ENCODE peak calls at places on chromosomes 4 and X, in seven cellular contexts. M, Q, W, L, R, Y and K are unnamed samples.

GRCh38 chr4:140052050-140052449 is 101.9 kb downstream of the MAML3 start:
- DNase-seq in M (no peak), Q (peak), W (peak), L (peak), R (peak), Y (no peak), K (peak)

GRCh38 chrX:112668476-112669404 is 11.0 kb downstream of the LHFPL1 start:
- DNase-seq in M (no peak), Q (no peak), W (no peak), L (no peak), R (no peak), Y (no peak), K (no peak)

GRCh38 chrX:150570512-150570911 is 2.1 kb downstream of the MTM1 start:
- DNase-seq in M (no peak), Q (no peak), W (no peak), L (no peak), R (no peak), Y (no peak), K (peak)

GRCh38 chrX:133574716-133575115 is 159.4 kb upstream of the GPC4 start:
- DNase-seq in M (no peak), Q (no peak), W (no peak), L (no peak), R (no peak), Y (no peak), K (no peak)

GRCh38 chr4:2798399-2799301 is 5.8 kb downstream of the SH3BP2 start:
- DNase-seq in M (peak), Q (no peak), W (peak), L (peak), R (no peak), Y (peak), K (peak)

GRCh38 chr4:165814256-165815010 is 58.6 kb upstream of the TLL1 start:
- DNase-seq in M (no peak), Q (no peak), W (no peak), L (no peak), R (no peak), Y (no peak), K (no peak)

GRCh38 chrX:96394566-96394965 is 290.1 kb upstream of the DIAPH2 start:
- DNase-seq in M (no peak), Q (peak), W (no peak), L (no peak), R (no peak), Y (no peak), K (no peak)

GRCh38 chr4:148094149-148094548 is 348.1 kb downstream of the NR3C2 start:
- DNase-seq in M (no peak), Q (no peak), W (no peak), L (no peak), R (no peak), Y (no peak), K (no peak)

GRCh38 chr4:176587920-176588319 is 204.8 kb downstream of the VEGFC start:
- DNase-seq in M (no peak), Q (peak), W (no peak), L (no peak), R (no peak), Y (no peak), K (no peak)

GRCh38 chrX:103540145-103540544 is 20.9 kb upstream of the RAB40A start:
- DNase-seq in M (no peak), Q (peak), W (no peak), L (no peak), R (no peak), Y (no peak), K (no peak)

GRCh38 chrX:123489011-123489410 is 243.8 kb downstream of the THOC2 start:
- DNase-seq in M (no peak), Q (peak), W (no peak), L (no peak), R (no peak), Y (no peak), K (no peak)

GRCh38 chrX:70268034-70268433 is at the start of gene ARR3:
- DNase-seq in M (no peak), Q (no peak), W (no peak), L (no peak), R (no peak), Y (no peak), K (no peak)

GRCh38 chrX:148316446-148316845 is 184.0 kb upstream of the AFF2 start:
- DNase-seq in M (no peak), Q (no peak), W (no peak), L (no peak), R (no peak), Y (no peak), K (no peak)

GRCh38 chrX:76253432-76253831 is 80.6 kb downstream of the PBDC1 start:
- DNase-seq in M (no peak), Q (peak), W (peak), L (no peak), R (peak), Y (no peak), K (peak)

GRCh38 chrX:135185795-135186443 is 14.7 kb upstream of the CT55 start:
- DNase-seq in M (no peak), Q (peak), W (no peak), L (no peak), R (peak), Y (no peak), K (peak)

GRCh38 chrX:78945186-78945912 is at the start of gene P2RY10:
- DNase-seq in M (no peak), Q (no peak), W (no peak), L (no peak), R (no peak), Y (no peak), K (no peak)

GRCh38 chr4:133759428-133759827 is 442.2 kb downstream of the PABPC4L start:
- DNase-seq in M (no peak), Q (no peak), W (no peak), L (no peak), R (no peak), Y (no peak), K (no peak)

GRCh38 chr4:77209936-77210335 is 52.9 kb downstream of the CCNG2 start:
- DNase-seq in M (no peak), Q (no peak), W (no peak), L (no peak), R (no peak), Y (no peak), K (no peak)

GRCh38 chrX:13099121-13099520 is 54.7 kb upstream of the FAM9C start:
- DNase-seq in M (no peak), Q (no peak), W (no peak), L (no peak), R (no peak), Y (no peak), K (no peak)

GRCh38 chr4:44985152-44985551 is 258.8 kb upstream of the GNPDA2 start:
- DNase-seq in M (no peak), Q (no peak), W (no peak), L (no peak), R (no peak), Y (no peak), K (no peak)

GRCh38 chrX:143429021-143429570 is 88.2 kb downstream of the SPANXN3 start:
- DNase-seq in M (no peak), Q (no peak), W (no peak), L (no peak), R (no peak), Y (no peak), K (no peak)

GRCh38 chr4:2793578-2793919 is 664 bp downstream of the SH3BP2 start:
- DNase-seq in M (peak), Q (peak), W (peak), L (peak), R (peak), Y (peak), K (no peak)

GRCh38 chr4:120056249-120056648 is 10.4 kb downstream of the MAD2L1 start:
- DNase-seq in M (no peak), Q (peak), W (no peak), L (no peak), R (no peak), Y (no peak), K (no peak)

GRCh38 chr4:114539985-114540384 is 58.6 kb upstream of the UGT8 start:
- DNase-seq in M (no peak), Q (no peak), W (no peak), L (no peak), R (no peak), Y (no peak), K (no peak)

GRCh38 chr4:155207534-155208257 is 740 bp upstream of the NPY2R start:
- DNase-seq in M (no peak), Q (no peak), W (no peak), L (no peak), R (peak), Y (no peak), K (no peak)

GRCh38 chr4:63123441-63123840 is 1285.8 kb downstream of the TECRL start:
- DNase-seq in M (no peak), Q (no peak), W (no peak), L (no peak), R (peak), Y (no peak), K (no peak)

GRCh38 chr4:69497081-69497480 is 1.4 kb upstream of the UGT2B4 start:
- DNase-seq in M (no peak), Q (no peak), W (no peak), L (no peak), R (no peak), Y (no peak), K (no peak)

GRCh38 chr4:1264942-1265341 is 16.0 kb upstream of the CTBP1 start:
- DNase-seq in M (no peak), Q (no peak), W (no peak), L (no peak), R (no peak), Y (no peak), K (no peak)

GRCh38 chr4:127660486-127660885 is 27.7 kb downstream of the INTU start:
- DNase-seq in M (no peak), Q (no peak), W (no peak), L (no peak), R (no peak), Y (no peak), K (no peak)

GRCh38 chr4:127656047-127656680 is 23.4 kb downstream of the INTU start:
- DNase-seq in M (no peak), Q (no peak), W (no peak), L (no peak), R (no peak), Y (no peak), K (no peak)
- TF ChIP-seq POLR2A in M (no peak), Q (no peak), W (no peak), L (no peak), R (no peak), Y (no peak), K (no peak)

DNA sequence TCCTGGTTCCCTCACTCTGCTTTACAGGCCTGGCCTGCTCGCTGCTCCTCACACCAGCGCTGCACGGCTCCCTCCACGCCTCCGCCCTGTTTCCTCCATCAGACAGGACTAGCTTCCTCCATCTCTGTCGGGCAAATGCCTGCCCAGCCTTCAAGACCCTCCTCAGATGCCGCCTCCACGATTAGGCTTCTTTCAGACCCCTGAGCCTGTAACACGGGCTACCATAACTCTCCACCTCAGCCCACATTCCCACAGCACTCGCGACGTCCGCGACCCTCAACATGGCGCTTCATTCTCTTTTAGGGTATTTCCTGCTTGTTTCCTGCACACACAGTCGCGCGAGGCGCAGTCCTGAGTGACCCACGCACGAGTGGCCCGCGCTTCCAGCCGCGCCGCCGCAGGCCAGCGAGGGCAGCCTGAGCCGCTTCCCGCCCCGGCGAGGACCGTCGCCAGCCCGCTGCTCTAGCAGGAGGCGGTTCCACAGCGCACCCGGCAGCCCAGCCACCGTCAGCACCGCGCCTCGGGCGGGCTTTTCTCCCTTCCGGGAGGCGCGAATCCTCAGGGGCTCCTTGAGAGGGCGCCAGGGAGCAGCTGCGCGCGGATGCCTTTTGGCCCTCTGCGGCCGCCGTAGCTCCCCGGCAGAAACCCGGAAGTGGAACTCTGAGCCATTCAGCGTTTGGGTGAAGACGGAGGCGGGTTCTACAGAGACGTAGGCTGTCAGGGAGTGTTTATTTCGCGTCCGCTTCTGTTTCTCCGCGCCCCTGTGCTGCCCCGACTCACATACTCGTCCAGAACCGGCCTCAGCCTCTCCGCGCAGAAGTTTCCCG is at the start of gene FRG1:
- DNase-seq in M (peak), Q (peak), W (peak), L (peak), R (peak), Y (peak), K (no peak)
- TF ChIP-seq POLR2A in M (peak), Q (peak), W (peak), L (peak), R (peak), Y (no peak), K (peak)

DNA sequence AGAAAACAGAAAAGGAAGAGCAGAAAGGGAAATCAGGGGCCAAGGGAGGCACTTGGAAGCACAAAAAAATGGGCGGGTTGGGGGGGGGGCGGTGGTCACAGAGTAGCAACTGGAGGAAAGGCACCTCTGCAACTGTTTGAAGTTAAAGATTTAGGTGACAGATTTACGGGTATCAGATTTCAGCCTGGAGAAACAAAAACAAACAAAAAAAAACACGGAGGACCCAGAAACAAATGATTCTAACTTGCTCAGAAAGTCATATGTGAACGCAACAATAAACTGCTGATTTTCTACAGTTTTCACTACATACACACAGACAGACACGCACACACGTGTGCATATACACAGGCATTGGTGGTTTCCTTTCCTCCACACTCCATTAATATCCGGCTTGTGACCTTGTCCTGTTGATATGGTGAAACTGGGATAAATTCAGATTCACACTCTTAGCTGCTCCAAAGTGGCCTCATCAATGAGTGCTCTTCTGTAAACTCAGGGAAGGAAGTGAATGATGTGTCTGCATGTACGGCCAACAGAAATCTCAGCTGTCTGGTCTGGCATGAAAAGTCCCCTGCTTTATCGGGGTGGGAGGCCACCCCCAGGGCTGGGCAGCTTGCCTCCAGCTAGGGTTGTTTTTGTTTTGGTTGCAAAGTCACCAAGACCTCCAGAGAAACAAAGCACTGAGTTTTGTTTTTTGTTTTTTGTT is 54.3 kb downstream of the CHST7 start:
- DNase-seq in M (no peak), Q (no peak), W (no peak), L (no peak), R (no peak), Y (peak), K (no peak)
- TF ChIP-seq POLR2A in M (no peak), Q (no peak), W (no peak), L (no peak), R (no peak), Y (no peak), K (no peak)

GRCh38 chrX:102154218-102154860 is 1.4 kb downstream of the BEX5 start:
- DNase-seq in M (no peak), Q (no peak), W (no peak), L (no peak), R (no peak), Y (no peak), K (no peak)

GRCh38 chrX:102154900-102155805 is 624 bp downstream of the BEX5 start:
- DNase-seq in M (peak), Q (no peak), W (no peak), L (no peak), R (no peak), Y (no peak), K (no peak)

GRCh38 chrX:102155806-102156179 is at the start of gene BEX5:
- DNase-seq in M (peak), Q (no peak), W (peak), L (peak), R (no peak), Y (peak), K (no peak)
- TF ChIP-seq POLR2A in M (no peak), Q (no peak), W (peak), L (peak), R (no peak), Y (no peak), K (no peak)

DNA sequence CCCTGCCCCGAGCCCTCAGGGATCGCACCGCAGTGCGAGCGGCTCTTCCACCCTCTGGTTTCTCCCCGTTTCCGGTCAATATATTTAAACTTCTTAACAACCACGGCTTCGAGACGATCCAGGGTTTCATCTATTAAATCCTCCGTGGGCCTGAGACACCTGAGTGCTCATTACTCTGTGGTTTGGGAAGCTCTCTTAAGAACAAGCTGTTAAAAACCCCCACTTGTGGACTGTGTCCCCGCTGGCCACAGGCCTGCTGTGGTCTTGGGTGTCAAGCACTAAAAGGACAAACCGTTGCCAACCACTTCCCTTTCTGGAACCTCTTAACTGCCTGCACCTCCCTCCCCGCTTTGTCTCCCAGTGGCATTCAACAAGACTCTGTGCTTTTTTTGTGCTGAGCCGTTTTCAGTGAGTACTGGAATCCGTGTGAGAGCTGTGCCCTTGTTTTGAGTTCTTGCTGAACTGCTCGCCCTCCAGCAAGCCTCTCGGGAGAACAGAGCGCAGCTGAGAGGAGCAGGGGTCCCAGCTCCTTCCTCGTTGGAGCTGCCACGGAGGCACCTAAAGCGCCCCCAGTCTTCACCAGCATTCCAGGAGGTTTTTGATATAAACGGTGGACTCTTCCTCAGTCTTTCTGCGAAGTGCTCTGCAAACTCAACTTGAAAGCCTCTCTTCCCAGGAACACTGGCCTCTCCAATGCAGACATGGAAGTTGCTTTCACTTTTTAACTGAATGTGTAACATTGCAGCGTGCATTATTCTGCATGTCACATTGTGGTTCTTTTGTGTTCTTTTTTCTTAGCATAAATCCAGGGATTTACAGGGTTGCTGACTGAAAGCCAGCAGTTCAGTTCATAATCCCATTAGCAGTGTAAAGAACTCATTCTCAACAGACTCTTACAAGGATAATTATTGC is 706 bp upstream of the IGFBP7 start:
- DNase-seq in M (peak), Q (peak), W (peak), L (peak), R (no peak), Y (no peak), K (peak)
- TF ChIP-seq POLR2A in M (no peak), Q (no peak), W (no peak), L (no peak), R (no peak), Y (no peak), K (no peak)

DNA sequence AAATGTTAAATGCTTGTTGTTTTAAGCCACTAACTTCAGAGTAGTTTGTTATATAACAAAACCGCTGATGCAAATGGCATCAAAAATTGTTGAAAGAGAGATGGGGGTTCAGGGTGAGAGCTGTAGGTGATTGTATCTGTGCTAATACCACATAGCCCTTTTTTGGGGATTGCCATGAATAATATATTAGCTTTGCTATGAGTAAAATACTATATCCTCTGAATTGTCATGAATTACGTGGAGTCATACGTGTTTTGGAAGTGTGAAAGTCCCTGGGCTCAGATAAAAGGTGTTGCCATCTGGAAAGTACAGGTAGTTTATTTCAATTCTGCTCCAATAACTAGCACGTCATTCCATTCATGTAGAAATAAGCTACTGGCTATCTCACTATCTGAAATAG is 30.6 kb downstream of the DYNLT3 start:
- DNase-seq in M (no peak), Q (no peak), W (no peak), L (no peak), R (no peak), Y (no peak), K (no peak)
- TF ChIP-seq POLR2A in M (no peak), Q (no peak), W (no peak), L (no peak), R (no peak), Y (no peak), K (no peak)

GRCh38 chr4:112823141-112823540 is 186.2 kb downstream of the LARP7 start:
- DNase-seq in M (no peak), Q (no peak), W (no peak), L (no peak), R (no peak), Y (no peak), K (no peak)

GRCh38 chr4:112813790-112814189 is 176.8 kb downstream of the LARP7 start:
- DNase-seq in M (no peak), Q (peak), W (no peak), L (no peak), R (no peak), Y (no peak), K (no peak)

GRCh38 chr4:112819729-112820128 is 182.8 kb downstream of the LARP7 start:
- DNase-seq in M (no peak), Q (no peak), W (no peak), L (no peak), R (no peak), Y (no peak), K (no peak)

GRCh38 chr4:112823631-112824030 is 186.7 kb downstream of the LARP7 start:
- DNase-seq in M (no peak), Q (no peak), W (no peak), L (no peak), R (no peak), Y (no peak), K (no peak)

GRCh38 chr4:112817933-112818921 is 181.3 kb downstream of the LARP7 start:
- DNase-seq in M (peak), Q (peak), W (peak), L (peak), R (peak), Y (peak), K (no peak)
- TF ChIP-seq POLR2A in M (no peak), Q (no peak), W (peak), L (no peak), R (no peak), Y (no peak), K (no peak)